ENCODE peak calls at places on chromosome 18, in four cellular contexts. U is ovary, M is GM12891, G is body of pancreas. H is an unnamed sample.

GRCh38 chr18:40058811-40059570 is 1896.0 kb upstream of the PIK3C3 start:
- DNase-seq in U (no peak), M (no peak), G (no peak), H (no peak)

GRCh38 chr18:54023471-54023870 is 201.0 kb downstream of the MBD2 start:
- DNase-seq in U (no peak), G (no peak), M (no peak), H (peak)

GRCh38 chr18:45255142-45255890 is 360.0 kb upstream of the SLC14A2 start:
- DNase-seq in U (no peak), M (no peak), G (no peak), H (no peak)

GRCh38 chr18:57837917-57838548 is 34.9 kb upstream of the ATP8B1 start:
- DNase-seq in M (no peak), U (no peak), G (no peak), H (no peak)

GRCh38 chr18:69230204-69230603 is 170.5 kb upstream of the DOK6 start:
- DNase-seq in M (no peak), G (no peak), U (no peak), H (no peak)

GRCh38 chr18:65352183-65352582 is 398.6 kb upstream of the CDH7 start:
- DNase-seq in U (no peak), G (no peak), M (no peak), H (no peak)

GRCh38 chr18:13615432-13615861 is 110.9 kb downstream of the FAM210A start:
- DNase-seq in G (no peak), M (no peak), U (no peak), H (no peak)

GRCh38 chr18:42053188-42053781 is 98.3 kb downstream of the PIK3C3 start:
- DNase-seq in G (peak), M (no peak), U (peak), H (no peak)

GRCh38 chr18:61942072-61942471 is 49.3 kb upstream of the RNF152 start:
- DNase-seq in G (no peak), M (no peak), U (no peak), H (no peak)

GRCh38 chr18:76451475-76452331 is 43.3 kb downstream of the ZNF516 start:
- DNase-seq in U (peak), M (no peak), G (no peak), H (no peak)

GRCh38 chr18:63317982-63318881 is 1.3 kb downstream of the BCL2 start:
- DNase-seq in U (peak), M (peak), G (peak), H (no peak)

GRCh38 chr18:54388203-54389142 is 30.8 kb downstream of the C18orf54 start:
- DNase-seq in U (no peak), M (peak), G (peak), H (peak)

GRCh38 chr18:79572093-79572780 is 107.4 kb upstream of the CTDP1 start:
- DNase-seq in G (no peak), M (no peak), U (peak), H (no peak)

GRCh38 chr18:58687871-58688308 is 16.6 kb downstream of the MALT1 start:
- DNase-seq in U (no peak), M (no peak), G (no peak), H (no peak)

GRCh38 chr18:70243131-70243530 is 37.6 kb upstream of the RTTN start:
- DNase-seq in M (no peak), G (no peak), U (no peak), H (no peak)

GRCh38 chr18:47997338-47997780 is 66.9 kb upstream of the SMAD2 start:
- DNase-seq in U (no peak), G (no peak), M (no peak), H (no peak)

GRCh38 chr18:57923606-57924005 is 120.4 kb upstream of the NEDD4L start:
- DNase-seq in M (no peak), U (no peak), G (no peak), H (no peak)

GRCh38 chr18:62715829-62716678 is 713 bp downstream of the PHLPP1 start:
- DNase-seq in U (peak), G (peak), M (peak), H (peak)

GRCh38 chr18:48548404-48548771 is 9.6 kb downstream of the CTIF start:
- DNase-seq in U (no peak), G (no peak), M (no peak), H (no peak)

GRCh38 chr18:7233398-7233797 is 2.5 kb downstream of the LRRC30 start:
- DNase-seq in M (no peak), U (no peak), G (no peak), H (no peak)

GRCh38 chr18:69636529-69637301 is 236.0 kb downstream of the DOK6 start:
- DNase-seq in U (no peak), G (no peak), M (no peak), H (no peak)

GRCh38 chr18:70415823-70416488 is 127.1 kb downstream of the SOCS6 start:
- DNase-seq in M (no peak), U (no peak), G (no peak), H (no peak)

DNA sequence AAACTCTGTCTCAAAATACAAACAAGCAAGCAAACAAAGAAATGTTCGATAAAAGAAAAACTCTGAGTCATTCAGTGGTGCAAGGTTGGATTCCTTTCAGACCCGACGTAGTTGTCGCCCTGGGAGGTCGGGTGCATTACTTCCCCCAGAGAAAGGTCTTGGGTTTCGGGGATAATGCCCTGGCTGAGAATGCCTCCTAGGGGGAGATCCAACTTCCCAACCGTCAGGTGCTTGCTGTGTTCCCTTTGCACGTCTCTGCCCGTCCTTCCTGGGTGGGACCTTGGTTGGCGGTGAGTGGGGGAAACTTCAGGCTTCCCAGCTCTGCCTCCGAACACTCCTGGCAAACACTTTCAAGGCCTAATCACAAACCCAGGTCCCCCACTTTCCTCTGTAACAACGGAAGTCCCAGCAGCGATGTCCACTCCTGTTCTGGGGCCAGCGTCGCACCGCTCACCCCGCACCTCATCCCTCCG is 609 bp downstream of the TPGS2 start:
- DNase-seq in M (no peak), U (no peak), G (peak), H (no peak)
- TF ChIP-seq POLR2A in M (no peak), U (no peak), G (no peak), H (no peak)

GRCh38 chr18:9914584-9915290 is 921 bp downstream of the VAPA start:
- DNase-seq in M (peak), G (peak), U (peak), H (peak)

GRCh38 chr18:9914334-9914583 is 443 bp downstream of the VAPA start:
- DNase-seq in G (no peak), U (no peak), M (no peak), H (no peak)

GRCh38 chr18:9913151-9913525 is 678 bp upstream of the VAPA start:
- DNase-seq in G (no peak), U (no peak), M (no peak), H (no peak)

GRCh38 chr18:9915291-9916066 is 1.7 kb downstream of the VAPA start:
- DNase-seq in U (no peak), G (no peak), M (no peak), H (no peak)

GRCh38 chr18:9913526-9914333 is at the start of gene VAPA:
- DNase-seq in U (peak), M (peak), G (peak), H (peak)
- TF ChIP-seq POLR2A in U (peak), M (peak), G (peak), H (peak)

GRCh38 chr18:31946305-31947046 is 3.5 kb upstream of the TRAPPC8 start:
- DNase-seq in U (no peak), M (no peak), G (no peak), H (no peak)

GRCh38 chr18:31942999-31943894 is at the start of gene TRAPPC8:
- DNase-seq in M (peak), G (peak), U (peak), H (peak)

GRCh38 chr18:31943895-31944816 is 1.2 kb upstream of the TRAPPC8 start:
- DNase-seq in U (no peak), G (no peak), M (no peak), H (no peak)

GRCh38 chr18:31941010-31941809 is 1.7 kb downstream of the TRAPPC8 start:
- DNase-seq in M (no peak), G (no peak), U (no peak), H (no peak)

DNA sequence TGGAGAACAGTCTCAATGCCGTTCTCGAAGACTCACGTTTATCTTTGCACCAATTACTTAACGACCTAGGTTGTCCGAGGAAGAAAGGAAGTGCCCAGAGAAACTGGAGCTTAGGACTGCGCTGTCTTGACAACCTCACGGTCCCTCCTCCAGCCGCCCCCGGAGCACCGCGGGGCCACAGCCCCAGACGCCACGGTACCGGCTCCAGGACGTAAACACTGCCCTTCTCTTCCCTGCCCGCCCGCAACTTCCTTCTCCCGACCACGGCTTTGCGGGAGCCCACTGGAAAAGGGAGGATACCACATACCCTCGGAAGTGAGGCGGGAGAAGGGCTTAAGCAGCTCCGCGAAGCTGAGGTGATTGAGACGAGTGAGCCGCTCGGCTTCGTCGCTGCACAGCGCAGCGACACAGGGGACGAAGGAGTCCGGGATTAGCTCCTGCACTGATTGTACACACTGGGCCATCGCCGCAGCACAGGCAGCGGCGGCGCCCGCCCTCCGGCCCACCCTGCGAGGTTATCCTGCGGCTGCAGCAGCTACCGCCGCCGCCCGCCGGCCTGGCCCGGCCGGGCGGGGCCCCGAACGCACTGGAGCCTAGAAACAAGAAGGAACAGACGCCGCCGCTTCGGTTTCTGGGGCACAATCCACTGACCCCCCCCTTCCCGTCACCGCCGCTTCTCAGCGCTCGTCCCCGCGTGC is 478 bp downstream of the TRAPPC8 start:
- DNase-seq in G (peak), M (peak), U (no peak), H (peak)
- TF ChIP-seq POLR2A in G (peak), M (no peak), U (no peak), H (peak)

DNA sequence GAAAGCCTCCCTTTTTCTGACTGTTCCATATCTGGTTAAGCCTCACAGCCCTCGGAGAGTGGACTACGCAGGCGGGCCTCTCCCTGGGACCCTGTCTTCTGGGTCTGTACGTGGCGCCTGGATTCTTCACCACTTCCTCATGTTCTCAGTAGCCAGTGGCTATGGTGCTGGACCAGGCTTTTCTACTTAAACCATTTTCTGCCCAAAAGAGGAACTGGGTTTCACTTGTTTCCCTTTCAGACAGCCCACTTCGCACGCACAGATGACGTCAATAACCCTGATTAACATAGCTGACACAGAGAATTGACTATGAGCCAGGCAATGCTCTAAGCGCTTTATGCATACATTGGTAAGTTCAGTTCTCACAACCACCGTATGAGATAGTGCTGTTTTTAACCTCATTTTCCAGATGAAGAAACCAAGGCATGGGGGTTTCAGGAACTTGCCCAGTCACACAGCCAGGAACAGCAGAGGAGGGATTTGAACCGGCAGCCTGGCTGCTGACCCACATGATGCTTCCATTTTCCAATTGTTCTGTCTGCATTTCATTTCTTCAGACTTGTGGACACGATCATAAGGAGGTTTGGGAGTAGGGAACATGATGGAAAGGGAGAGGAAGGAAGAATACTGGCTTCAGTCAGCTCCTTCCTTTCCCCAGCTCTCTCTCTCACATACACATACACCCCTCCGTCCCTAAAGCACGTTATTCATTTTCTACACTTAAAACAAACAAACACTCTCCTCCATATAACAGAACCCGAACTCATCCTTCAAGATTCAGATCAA is 41.7 kb downstream of the MYOM1 start:
- DNase-seq in U (no peak), G (no peak), M (peak), H (no peak)
- TF ChIP-seq POLR2A in U (no peak), G (peak), M (peak), H (no peak)

GRCh38 chr18:6202861-6203260 is 211.8 kb downstream of the L3MBTL4 start:
- DNase-seq in G (no peak), M (no peak), U (no peak), H (no peak)

GRCh38 chr18:6203791-6204190 is 210.9 kb downstream of the L3MBTL4 start:
- DNase-seq in U (no peak), M (no peak), G (peak), H (no peak)

GRCh38 chr18:6207941-6208340 is 206.8 kb downstream of the L3MBTL4 start:
- DNase-seq in M (no peak), U (no peak), G (no peak), H (no peak)

GRCh38 chr18:6207119-6207518 is 207.6 kb downstream of the L3MBTL4 start:
- DNase-seq in M (no peak), G (no peak), U (no peak), H (no peak)

GRCh38 chr18:6205706-6206105 is 209.0 kb downstream of the L3MBTL4 start:
- DNase-seq in U (no peak), M (no peak), G (no peak), H (no peak)
- TF ChIP-seq POLR2A in U (no peak), M (no peak), G (no peak), H (no peak)

GRCh38 chr18:74217476-74218143 is 69.3 kb downstream of the TIMM21 start:
- DNase-seq in G (peak), U (no peak), M (no peak), H (no peak)
- TF ChIP-seq POLR2A in G (peak), U (no peak), M (no peak), H (no peak)

GRCh38 chr18:35267161-35267651 is 22.8 kb downstream of the ZSCAN30 start:
- DNase-seq in M (peak), G (peak), U (peak), H (no peak)
- TF ChIP-seq POLR2A in M (no peak), G (peak), U (peak), H (no peak)

DNA sequence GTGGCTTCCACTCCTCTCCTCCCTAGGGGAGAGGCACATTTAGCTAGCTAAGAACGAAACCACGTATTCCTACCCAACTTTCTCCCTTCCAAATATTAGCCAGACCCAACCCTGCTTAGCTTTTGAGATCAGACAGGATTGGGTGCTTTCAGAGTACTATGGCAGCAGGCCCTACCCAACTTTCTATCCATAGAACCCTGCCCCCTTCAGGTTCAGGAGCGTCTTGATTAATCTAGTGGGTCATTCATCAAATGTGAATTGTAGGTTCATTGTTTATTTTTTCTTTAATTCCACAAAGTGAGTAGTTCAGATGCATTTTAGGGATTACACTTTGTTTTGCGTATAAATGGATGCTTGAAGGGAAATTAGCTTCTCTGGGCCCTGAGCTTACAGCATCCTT is 188.3 kb downstream of the MIB1 start:
- DNase-seq in U (no peak), M (no peak), G (no peak), H (no peak)
- TF ChIP-seq POLR2A in U (no peak), M (no peak), G (no peak), H (no peak)

GRCh38 chr18:9136315-9137141 is at the start of gene ANKRD12:
- DNase-seq in U (peak), M (peak), G (peak), H (peak)
- TF ChIP-seq POLR2A in U (peak), M (peak), G (peak), H (peak)

GRCh38 chr18:49858309-49859005 is 45.1 kb upstream of the ACAA2 start:
- DNase-seq in G (peak), U (peak), M (peak), H (peak)
- TF ChIP-seq POLR2A in G (no peak), U (no peak), M (no peak), H (no peak)